ENCODE peak calls at places on chromosomes 1 and 21, in nine cellular contexts. O is IMR-90, I is psoas muscle, W is ovary, T is left ventricle myocardium inferior, M is GM12864, G is right lobe of liver, H is fibroblast of mammary gland, Y is A549. P is an unnamed sample.

GRCh38 chr1:160407819-160408801 is 7.7 kb downstream of the VANGL2 start:
- DNase-seq in Y (no peak), G (no peak), O (no peak), I (no peak), H (peak), M (no peak), T (no peak), W (no peak), P (peak)

GRCh38 chr1:48003741-48004503 is 6.7 kb upstream of the TRABD2B start:
- DNase-seq in W (no peak), Y (no peak), T (no peak), O (no peak), M (no peak), H (no peak), I (no peak), G (no peak), P (no peak)

GRCh38 chr1:44619261-44619900 is 54.9 kb downstream of the TMEM53 start:
- DNase-seq in W (no peak), T (no peak), H (peak), I (peak), M (no peak), O (peak), G (no peak), Y (no peak), P (peak)

GRCh38 chr1:195574511-195574910 is 1033.7 kb downstream of the KCNT2 start:
- DNase-seq in Y (no peak), W (no peak), O (no peak), T (no peak), G (no peak), H (no peak), M (no peak), I (no peak), P (no peak)

GRCh38 chr1:24932284-24932683 is 2.2 kb upstream of the RUNX3 start:
- DNase-seq in I (no peak), T (peak), Y (peak), M (no peak), H (peak), W (no peak), G (peak), O (no peak), P (no peak)

GRCh38 chr1:150997949-150998348 is 8.8 kb downstream of the MINDY1 start:
- DNase-seq in I (no peak), G (no peak), M (no peak), T (no peak), Y (no peak), O (no peak), W (no peak), H (no peak), P (no peak)

GRCh38 chr1:115674011-115674410 is 32.2 kb downstream of the VANGL1 start:
- DNase-seq in T (no peak), Y (no peak), M (no peak), G (no peak), H (no peak), I (no peak), W (no peak), O (no peak), P (no peak)

GRCh38 chr1:226048886-226049285 is 13.6 kb upstream of the H3-3A start:
- DNase-seq in T (no peak), M (no peak), O (no peak), W (no peak), H (no peak), G (no peak), Y (no peak), I (no peak), P (no peak)

GRCh38 chr1:203564024-203564423 is 62.6 kb upstream of the ATP2B4 start:
- DNase-seq in Y (no peak), I (no peak), W (no peak), M (no peak), G (no peak), H (no peak), O (peak), T (no peak), P (peak)

GRCh38 chr1:175154595-175155472 is 37.7 kb downstream of the KIAA0040 start:
- DNase-seq in O (peak), I (peak), T (peak), M (no peak), G (peak), H (peak), W (peak), Y (peak), P (peak)

GRCh38 chr1:41358152-41358937 is 2.9 kb upstream of the FOXO6 start:
- DNase-seq in O (no peak), W (peak), Y (no peak), I (peak), M (no peak), T (peak), H (no peak), G (no peak), P (no peak)

GRCh38 chr1:198919667-198920398 is 281.0 kb downstream of the PTPRC start:
- DNase-seq in H (peak), G (no peak), I (no peak), O (no peak), Y (no peak), W (no peak), T (no peak), M (no peak), P (peak)

GRCh38 chr1:158998781-158999161 is 10.9 kb upstream of the IFI16 start:
- DNase-seq in Y (peak), G (peak), M (no peak), W (peak), T (peak), I (peak), H (peak), O (peak), P (peak)

GRCh38 chr1:90512441-90512840 is 204.7 kb downstream of the BARHL2 start:
- DNase-seq in T (no peak), Y (no peak), G (no peak), O (no peak), W (no peak), H (no peak), I (no peak), M (no peak), P (no peak)

GRCh38 chr21:33123396-33124120 is 53.6 kb downstream of the OLIG1 start:
- DNase-seq in H (no peak), W (no peak), G (no peak), T (no peak), I (no peak), O (no peak), Y (no peak), M (no peak), P (no peak)

GRCh38 chr1:18965206-18966173 is 9.0 kb upstream of the IFFO2 start:
- DNase-seq in M (no peak), O (peak), G (no peak), Y (no peak), W (no peak), I (no peak), H (no peak), T (no peak), P (no peak)

GRCh38 chr1:241817331-241817792 is 30.6 kb upstream of the EXO1 start:
- DNase-seq in W (no peak), H (peak), G (no peak), T (no peak), I (no peak), Y (no peak), M (no peak), O (peak), P (peak)

GRCh38 chr1:169457443-169457842 is 28.3 kb downstream of the SLC19A2 start:
- DNase-seq in H (no peak), I (no peak), Y (no peak), T (no peak), W (no peak), G (no peak), O (no peak), M (no peak), P (no peak)

GRCh38 chr1:244394851-244395765 is 56.6 kb downstream of the ADSS2 start:
- DNase-seq in I (no peak), M (no peak), Y (no peak), G (no peak), W (no peak), T (no peak), O (no peak), H (no peak), P (no peak)

GRCh38 chr1:4743978-4744750 is 89.8 kb downstream of the AJAP1 start:
- DNase-seq in G (no peak), Y (no peak), T (no peak), W (no peak), M (no peak), H (no peak), I (no peak), O (no peak), P (no peak)

GRCh38 chr1:4754816-4755215 is 100.4 kb downstream of the AJAP1 start:
- DNase-seq in O (no peak), H (no peak), M (no peak), Y (no peak), T (no peak), W (no peak), G (no peak), I (no peak), P (no peak)

GRCh38 chr1:4745560-4745959 is 91.2 kb downstream of the AJAP1 start:
- DNase-seq in W (no peak), G (no peak), T (no peak), H (no peak), O (no peak), Y (no peak), M (no peak), I (no peak), P (no peak)

GRCh38 chr1:4752059-4752458 is 97.7 kb downstream of the AJAP1 start:
- DNase-seq in I (no peak), Y (no peak), G (no peak), T (no peak), H (no peak), W (no peak), M (no peak), O (no peak), P (no peak)

GRCh38 chr1:4749406-4749805 is 95.0 kb downstream of the AJAP1 start:
- DNase-seq in M (no peak), Y (no peak), W (no peak), I (no peak), T (no peak), H (no peak), O (no peak), G (no peak), P (no peak)
- H3K4me3 ChIP-seq in M (no peak), Y (no peak), W (no peak), I (no peak), T (no peak), H (no peak), O (no peak), G (no peak), P (no peak)

GRCh38 chr1:36321119-36321951 is 2.1 kb downstream of the EVA1B start:
- DNase-seq in Y (no peak), G (no peak), W (peak), O (peak), H (peak), T (peak), I (peak), M (no peak), P (peak)
- H3K4me3 ChIP-seq in Y (no peak), G (peak), W (peak), O (peak), H (peak), T (peak), I (peak), M (no peak), P (peak)

GRCh38 chr1:200727257-200727656 is 11.4 kb upstream of the CAMSAP2 start:
- DNase-seq in W (no peak), T (no peak), O (no peak), Y (no peak), G (no peak), M (no peak), H (no peak), I (no peak), P (no peak)
- H3K4me3 ChIP-seq in W (no peak), T (no peak), O (no peak), Y (no peak), G (no peak), M (no peak), H (no peak), I (no peak), P (no peak)

GRCh38 chr1:32352831-32353383 is 9.4 kb downstream of the FAM229A start:
- DNase-seq in G (no peak), W (no peak), Y (no peak), M (no peak), I (peak), O (no peak), T (no peak), H (peak), P (no peak)
- H3K4me3 ChIP-seq in G (no peak), W (no peak), Y (no peak), M (no peak), I (peak), O (no peak), T (peak), H (no peak), P (no peak)

GRCh38 chr21:41204736-41205135 is 36.8 kb downstream of the BACE2 start:
- DNase-seq in I (no peak), G (no peak), M (no peak), Y (no peak), O (no peak), W (no peak), H (no peak), T (no peak), P (no peak)
- H3K4me3 ChIP-seq in I (no peak), G (no peak), M (no peak), Y (no peak), O (no peak), W (no peak), H (no peak), T (no peak), P (no peak)

GRCh38 chr1:210239295-210240155 is 6.9 kb downstream of the SERTAD4 start:
- DNase-seq in O (peak), G (no peak), M (no peak), H (peak), Y (peak), I (no peak), T (no peak), W (no peak), P (peak)
- H3K4me3 ChIP-seq in O (no peak), G (no peak), M (no peak), H (no peak), Y (no peak), I (no peak), T (peak), W (no peak), P (no peak)